ENCODE peak calls at places on chromosomes 7 and 10, in six cellular contexts. E is NCI-H460; P is activated CD4-positive, alpha-beta T cell treated with anti-CD3 and anti-CD28 coated beads, Interleukin-2, amount 50 U/mL, for 1 hour; Y is iris pigment epithelial cell; Q is activated T-cell treated with anti-CD3 and anti-CD28 coated beads for 24 hours; O is EL. D is an unnamed sample.

GRCh38 chr10:31759124-31759798 is 169.4 kb downstream of the ARHGAP12 start:
- DNase-seq in E (peak), Y (peak), O (no peak), Q (peak), P (peak), D (peak)

GRCh38 chr7:87671-88070 is 104.7 kb upstream of the FAM20C start:
- DNase-seq in P (no peak), Q (no peak), E (no peak), O (no peak), Y (no peak), D (no peak)

GRCh38 chr10:106573106-106573505 is 591.4 kb downstream of the SORCS1 start:
- DNase-seq in O (peak), Q (no peak), Y (peak), E (no peak), P (no peak), D (peak)

GRCh38 chr10:74825033-74825370 is 1.4 kb upstream of the KAT6B start:
- DNase-seq in Y (no peak), O (no peak), Q (peak), P (peak), E (no peak), D (no peak)

GRCh38 chr10:127547997-127548396 is 1.1 kb upstream of the NPS start:
- DNase-seq in Q (no peak), O (no peak), P (no peak), Y (no peak), E (no peak), D (no peak)

GRCh38 chr10:20105931-20106330 is 289.7 kb downstream of the PLXDC2 start:
- DNase-seq in P (no peak), Y (peak), E (no peak), Q (no peak), O (no peak), D (peak)

GRCh38 chr10:131198401-131198800 is 113.1 kb downstream of the TCERG1L start:
- DNase-seq in Y (no peak), E (no peak), O (no peak), P (no peak), Q (no peak), D (no peak)

GRCh38 chr10:131824371-131825149 is 76.2 kb upstream of the PPP2R2D start:
- DNase-seq in E (no peak), P (no peak), Q (no peak), O (no peak), Y (no peak), D (no peak)

GRCh38 chr10:69874464-69874863 is 72.8 kb downstream of the COL13A1 start:
- DNase-seq in P (no peak), E (no peak), Y (peak), Q (no peak), O (peak), D (peak)

GRCh38 chr7:138881578-138882188 is 83.7 kb upstream of the ATP6V0A4 start:
- DNase-seq in O (no peak), Q (no peak), P (no peak), Y (no peak), E (no peak), D (no peak)

GRCh38 chr7:105719395-105719794 is 138.1 kb upstream of the EFCAB10 start:
- DNase-seq in O (no peak), P (no peak), E (no peak), Y (no peak), Q (no peak), D (no peak)

GRCh38 chr7:46600340-46600739 is 679.3 kb upstream of the IGFBP3 start:
- DNase-seq in P (no peak), Q (no peak), Y (peak), E (no peak), O (no peak), D (no peak)

GRCh38 chr10:30782543-30783461 is 153.2 kb upstream of the LYZL2 start:
- DNase-seq in Y (peak), E (no peak), Q (no peak), P (no peak), O (peak), D (peak)

GRCh38 chr7:1940402-1940786 is 270.3 kb downstream of the ELFN1 start:
- DNase-seq in E (peak), O (peak), P (peak), Q (peak), Y (peak), D (peak)

GRCh38 chr10:61047011-61047410 is 103.0 kb upstream of the RHOBTB1 start:
- DNase-seq in E (no peak), Q (no peak), Y (no peak), O (peak), P (no peak), D (no peak)

GRCh38 chr7:42217548-42217947 is 19.5 kb downstream of the GLI3 start:
- DNase-seq in P (no peak), Q (no peak), E (no peak), Y (no peak), O (no peak), D (no peak)

GRCh38 chr10:79052311-79053080 is 16.3 kb upstream of the ZMIZ1 start:
- DNase-seq in E (no peak), Y (peak), O (no peak), Q (no peak), P (peak), D (no peak)

GRCh38 chr7:70268179-70268578 is 669.9 kb downstream of the AUTS2 start:
- DNase-seq in Q (no peak), Y (no peak), P (no peak), O (no peak), E (no peak), D (no peak)

GRCh38 chr7:31814187-31814586 is 127.2 kb downstream of the PPP1R17 start:
- DNase-seq in P (no peak), E (peak), Y (peak), Q (no peak), O (peak), D (peak)

GRCh38 chr10:17877121-17877520 is 68.0 kb downstream of the MRC1 start:
- DNase-seq in Q (no peak), E (no peak), O (no peak), Y (no peak), P (no peak), D (no peak)